ENCODE peak calls at places on chromosomes 16 and 17, in eight cellular contexts. F is AG08395, C is anterior cingulate cortex, P is stromal cell of bone marrow, D is Daoy, V is cardiac fibroblast, B is HS-5, A is cardiac muscle cell. K is an unnamed sample.

GRCh38 chr17:55140751-55141150 is 124.0 kb upstream of the HLF start:
- DNase-seq in F (no peak), C (no peak), P (no peak), D (no peak), V (no peak), B (no peak), A (no peak), K (no peak)

GRCh38 chr16:51951668-51952298 is 595.2 kb downstream of the TOX3 start:
- DNase-seq in F (no peak), C (no peak), P (no peak), D (no peak), V (no peak), B (no peak), A (peak; percentile 34), K (no peak)

GRCh38 chr17:39461911-39462641 is 790 bp downstream of the CDK12 start:
- DNase-seq in F (peak; percentile 81), C (no peak), P (peak; percentile 53), D (no peak), V (no peak), B (no peak), A (peak; percentile 64), K (no peak)

GRCh38 chr16:8589293-8590160 is 784 bp downstream of the TMEM114 start:
- DNase-seq in F (no peak), C (no peak), P (no peak), D (no peak), V (no peak), B (no peak), A (peak; percentile 39), K (no peak)

GRCh38 chr17:79408251-79408650 is 202.6 kb downstream of the RBFOX3 start:
- DNase-seq in F (no peak), C (no peak), P (no peak), D (no peak), V (no peak), B (no peak), A (no peak), K (no peak)

GRCh38 chr16:69613283-69614154 is 47.8 kb downstream of the NFAT5 start:
- DNase-seq in F (no peak), C (no peak), P (no peak), D (peak; percentile 4), V (peak; percentile 41), B (no peak), A (no peak), K (no peak)

GRCh38 chr17:77928519-77929179 is 29.9 kb upstream of the TNRC6C start:
- DNase-seq in F (no peak), C (no peak), P (no peak), D (no peak), V (no peak), B (no peak), A (no peak), K (no peak)

GRCh38 chr17:10295728-10296343 is 77.0 kb downstream of the MYH13 start:
- DNase-seq in F (peak; percentile 83), C (no peak), P (peak; percentile 21), D (peak; percentile 80), V (peak; percentile 82), B (peak; percentile 31), A (peak; percentile 75), K (no peak)

GRCh38 chr17:31321971-31322370 is 549 bp upstream of the EVI2A start:
- DNase-seq in F (no peak), C (no peak), P (no peak), D (no peak), V (no peak), B (no peak), A (no peak), K (no peak)

GRCh38 chr16:88649924-88650748 is 717 bp downstream of the CYBA start:
- DNase-seq in F (peak; percentile 50), C (no peak), P (no peak), D (no peak), V (no peak), B (no peak), A (peak; percentile 40), K (peak; percentile 77)

GRCh38 chr16:66928702-66929388 is 3.5 kb upstream of the RRAD start:
- DNase-seq in F (no peak), C (no peak), P (no peak), D (peak; percentile 63), V (peak; percentile 43), B (no peak), A (peak; percentile 68), K (peak; percentile 69)